ENCODE peak calls at places on chromosome 11, in four cellular contexts. X, J, F and W are unnamed samples.

GRCh38 chr11:78168539-78169477 is 19.6 kb downstream of the KCTD21 start:
- DNase-seq in X (no peak), J (no peak), F (peak), W (peak)

GRCh38 chr11:78149646-78150045 is 10.2 kb upstream of the ALG8 start:
- DNase-seq in X (no peak), J (no peak), F (no peak), W (no peak)

GRCh38 chr11:117302228-117302627 is 11.1 kb downstream of the BACE1-AS start:
- DNase-seq in F (no peak), X (no peak), J (no peak), W (no peak)

GRCh38 chr11:24295360-24295759 is 201.5 kb upstream of the LUZP2 start:
- DNase-seq in J (no peak), F (no peak), X (no peak), W (no peak)

GRCh38 chr11:64591257-64592233 is 525 bp downstream of the SLC22A12 start:
- DNase-seq in J (no peak), F (no peak), X (no peak), W (no peak)

GRCh38 chr11:69642549-69642912 is 1.6 kb downstream of the CCND1 start:
- DNase-seq in F (peak), X (no peak), J (no peak), W (no peak)

GRCh38 chr11:65833297-65834030 is at the start of gene SNX32:
- DNase-seq in J (peak), X (peak), F (peak), W (no peak)

GRCh38 chr11:115760528-115760837 is 256.3 kb upstream of the CADM1 start:
- DNase-seq in X (no peak), F (no peak), J (no peak), W (no peak)

GRCh38 chr11:74849525-74850391 is 99.1 kb downstream of the XRRA1 start:
- DNase-seq in J (no peak), F (no peak), X (peak), W (peak)

GRCh38 chr11:69364901-69365300 is 70.9 kb downstream of the MYEOV start:
- DNase-seq in F (no peak), J (no peak), X (no peak), W (no peak)

GRCh38 chr11:63508009-63508408 is 2.1 kb downstream of the LGALS12 start:
- DNase-seq in F (peak), J (no peak), X (peak), W (peak)

GRCh38 chr11:14812776-14813175 is 79.3 kb downstream of the CYP2R1 start:
- DNase-seq in X (no peak), J (no peak), F (no peak), W (no peak)

GRCh38 chr11:71542856-71543743 is 5.1 kb upstream of the KRTAP5-9 start:
- DNase-seq in F (no peak), J (peak), X (no peak), W (no peak)

GRCh38 chr11:108562746-108563581 is 30.6 kb downstream of the EXPH5 start:
- DNase-seq in X (no peak), J (no peak), F (no peak), W (no peak)

GRCh38 chr11:64924910-64925284 is 408 bp downstream of the PPP2R5B start:
- DNase-seq in J (no peak), F (no peak), X (no peak), W (no peak)

GRCh38 chr11:100576044-100577021 is 110.8 kb upstream of the ARHGAP42 start:
- DNase-seq in F (peak), J (peak), X (no peak), W (peak)

GRCh38 chr11:763549-764321 is 13.6 kb downstream of the GATD1 start:
- DNase-seq in X (no peak), F (no peak), J (no peak), W (no peak)

GRCh38 chr11:130124096-130124495 is 35.5 kb upstream of the ST14 start:
- DNase-seq in X (no peak), J (no peak), F (no peak), W (peak)

GRCh38 chr11:134397304-134398078 is 14.6 kb downstream of the B3GAT1 start:
- DNase-seq in F (no peak), X (no peak), J (no peak), W (no peak)

GRCh38 chr11:68338041-68338800 is 25.8 kb downstream of the LRP5 start:
- DNase-seq in X (no peak), J (no peak), F (no peak), W (no peak)

GRCh38 chr11:46725338-46726205 is 6.6 kb downstream of the F2 start:
- DNase-seq in J (no peak), X (no peak), F (no peak), W (no peak)

GRCh38 chr11:7457211-7457610 is 28.1 kb upstream of the OLFML1 start:
- DNase-seq in F (no peak), J (no peak), X (no peak), W (no peak)

GRCh38 chr11:118634435-118635236 is 27.2 kb downstream of the PHLDB1 start:
- DNase-seq in F (peak), X (peak), J (no peak), W (peak)

GRCh38 chr11:1352696-1353382 is 36.9 kb upstream of the BRSK2 start:
- DNase-seq in F (no peak), J (no peak), X (no peak), W (no peak)

GRCh38 chr11:78210000-78210608 is 21.4 kb downstream of the USP35 start:
- DNase-seq in X (no peak), J (no peak), F (no peak), W (no peak)

GRCh38 chr11:64263021-64263946 is 12.0 kb downstream of the PLCB3 start:
- DNase-seq in F (no peak), X (no peak), J (no peak), W (no peak)

GRCh38 chr11:12112150-12112520 is 1.7 kb downstream of the MICAL2 start:
- DNase-seq in X (no peak), J (no peak), F (no peak), W (no peak)

GRCh38 chr11:12113294-12113693 is 2.9 kb downstream of the MICAL2 start:
- DNase-seq in J (no peak), X (no peak), F (no peak), W (no peak)

GRCh38 chr11:12116425-12117032 is 6.1 kb downstream of the MICAL2 start:
- DNase-seq in X (no peak), J (no peak), F (peak), W (no peak)

GRCh38 chr11:12112731-12113130 is 2.3 kb downstream of the MICAL2 start:
- DNase-seq in F (no peak), J (no peak), X (no peak), W (no peak)

GRCh38 chr11:12114487-12115033 is 4.2 kb downstream of the MICAL2 start:
- DNase-seq in F (peak), J (no peak), X (no peak), W (no peak)
- TF ChIP-seq ETV6 in F (no peak), J (no peak), X (no peak), W (no peak)

GRCh38 chr11:57776577-57776976 is 15.0 kb downstream of the CTNND1 start:
- DNase-seq in J (no peak), F (no peak), X (no peak), W (no peak)
- TF ChIP-seq ETV6 in J (no peak), F (no peak), X (no peak), W (no peak)

DNA sequence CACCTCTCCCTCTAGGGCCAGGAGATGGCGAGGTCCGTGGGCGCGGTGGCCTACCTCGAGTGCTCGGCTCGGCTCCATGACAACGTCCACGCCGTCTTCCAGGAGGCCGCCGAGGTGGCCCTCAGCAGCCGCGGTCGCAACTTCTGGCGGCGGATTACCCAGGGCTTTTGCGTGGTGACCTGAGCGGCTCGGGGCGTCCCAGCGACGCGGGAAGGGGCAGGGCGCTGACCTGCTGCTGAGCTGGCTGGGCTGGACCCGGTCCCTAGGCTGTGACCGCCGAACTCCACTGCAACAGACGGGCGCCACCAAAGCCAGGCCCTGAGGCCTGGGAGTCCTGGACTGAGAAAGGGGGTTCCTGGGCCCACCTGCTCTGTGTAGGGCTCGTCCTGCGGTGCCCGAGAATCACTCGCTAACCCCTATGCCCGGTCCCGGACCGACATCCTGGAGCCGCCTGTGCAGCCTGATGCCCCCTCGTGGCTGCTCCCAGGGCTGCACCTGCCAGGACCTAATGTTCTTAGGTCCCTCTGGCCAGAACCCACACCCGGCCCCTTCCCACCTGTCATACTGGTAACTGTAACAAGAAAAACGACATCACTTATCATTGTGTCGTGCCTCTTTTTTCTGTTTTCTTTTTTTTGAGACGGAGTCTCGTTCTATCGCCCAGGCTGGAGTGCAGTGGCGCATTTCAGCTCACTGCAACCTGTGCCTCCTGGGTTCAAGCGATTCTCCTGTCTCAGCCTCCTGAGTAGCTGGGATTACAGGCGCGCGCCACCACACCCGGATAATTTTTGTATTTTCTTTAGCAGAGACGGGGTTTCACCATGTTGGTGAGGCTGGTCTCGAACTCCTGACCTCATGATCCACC is 15.0 kb downstream of the RHOD start:
- DNase-seq in J (no peak), X (peak), F (peak), W (peak)
- TF ChIP-seq ETV6 in J (no peak), X (peak), F (no peak), W (no peak)

GRCh38 chr11:120151536-120151935 is 13.6 kb upstream of the TRIM29 start:
- DNase-seq in J (no peak), F (no peak), X (no peak), W (no peak)

GRCh38 chr11:120147094-120147949 is 9.4 kb upstream of the TRIM29 start:
- DNase-seq in X (no peak), F (no peak), J (no peak), W (no peak)

GRCh38 chr11:120149246-120149645 is 11.3 kb upstream of the TRIM29 start:
- DNase-seq in F (no peak), J (no peak), X (no peak), W (no peak)

GRCh38 chr11:120147950-120148270 is 10.0 kb upstream of the TRIM29 start:
- DNase-seq in F (no peak), J (no peak), X (no peak), W (no peak)

DNA sequence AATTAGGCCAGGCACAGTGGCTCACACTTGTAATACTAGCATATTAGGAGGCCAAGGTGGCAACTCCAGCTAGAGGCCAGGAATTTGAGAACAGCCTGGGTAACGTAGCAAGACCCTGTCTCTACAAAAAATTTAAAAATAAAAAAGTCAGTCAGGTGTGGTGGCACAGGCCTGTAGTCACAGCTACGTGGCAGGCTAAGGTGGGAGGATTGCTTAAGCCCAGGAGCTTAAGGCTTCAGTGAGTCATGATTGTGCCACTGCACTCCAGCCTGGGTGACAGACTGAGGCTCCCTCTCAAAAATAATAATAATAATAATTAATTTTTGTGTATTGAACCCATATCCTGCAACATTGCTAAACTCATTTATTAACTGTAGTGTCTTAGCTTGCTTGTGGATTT is 15.3 kb upstream of the TRIM29 start:
- DNase-seq in F (no peak), X (no peak), J (no peak), W (no peak)
- TF ChIP-seq ETV6 in F (no peak), X (no peak), J (no peak), W (no peak)

GRCh38 chr11:44728491-44728910 is 1.7 kb downstream of the TSPAN18 start:
- DNase-seq in F (no peak), J (no peak), X (peak), W (no peak)
- TF ChIP-seq ETV6 in F (no peak), J (no peak), X (no peak), W (no peak)

DNA sequence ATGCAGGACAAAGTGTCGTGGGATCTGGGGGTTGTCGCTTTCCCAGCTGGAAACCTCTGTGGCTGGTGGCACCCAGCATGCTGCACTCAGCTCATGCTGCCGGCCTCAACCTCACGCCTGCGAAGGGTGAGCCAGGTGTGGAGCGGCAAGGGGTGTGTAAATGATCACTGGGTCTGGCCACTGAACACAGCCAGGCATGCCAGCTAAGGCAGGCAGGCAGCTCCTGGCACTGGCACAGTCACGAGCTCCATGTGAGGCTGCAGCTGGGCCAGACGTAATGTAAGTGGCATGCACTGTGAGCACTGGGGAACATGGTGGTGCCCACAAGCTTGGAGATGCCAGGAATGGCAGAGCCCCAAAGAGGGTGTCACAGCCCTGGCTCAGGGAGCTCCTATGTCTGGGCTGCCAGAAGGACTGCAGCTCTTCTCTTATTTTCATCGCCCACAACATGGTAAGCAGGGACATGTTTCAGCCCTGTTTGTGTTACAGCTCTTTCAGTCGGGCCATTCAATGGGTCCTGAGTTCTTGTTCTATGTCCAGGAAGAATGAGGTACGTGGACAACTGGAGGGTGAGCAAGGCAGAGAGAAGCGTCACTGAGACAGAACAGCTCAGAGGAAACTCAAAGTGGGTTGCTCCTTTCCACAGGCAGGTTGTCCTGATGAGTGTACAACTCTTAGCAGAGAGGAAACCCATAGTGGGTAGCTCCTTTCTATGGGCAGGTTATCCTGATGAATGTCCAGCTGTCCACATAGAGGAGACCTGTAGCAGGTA is 403.8 kb downstream of the CNTN5 start:
- DNase-seq in J (no peak), F (no peak), X (no peak), W (no peak)
- TF ChIP-seq ETV6 in J (no peak), F (no peak), X (no peak), W (no peak)

DNA sequence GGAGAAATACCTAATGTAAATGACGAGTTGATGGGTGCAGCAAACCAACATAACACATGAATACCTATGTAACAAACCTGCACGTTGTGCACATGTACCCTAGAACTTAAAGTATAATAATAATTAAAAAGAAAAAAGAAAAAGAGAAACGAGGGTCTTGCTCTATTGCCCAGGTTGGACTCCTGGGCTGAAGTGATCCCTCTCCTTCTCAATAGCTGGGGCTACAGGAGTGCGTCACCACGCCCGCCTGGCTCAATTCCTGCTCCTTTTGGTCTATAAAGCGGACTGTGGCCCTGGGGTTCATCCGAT is 521 bp upstream of the PTS start:
- DNase-seq in X (peak), F (no peak), J (no peak), W (no peak)
- TF ChIP-seq ETV6 in X (no peak), F (no peak), J (no peak), W (no peak)